ENCODE peak calls at places on chromosomes 13 and 19, in ten cellular contexts. R is activated naive CD4-positive, alpha-beta T cell treated with anti-CD3 and anti-CD28 coated beads for 36 hours; T is Right ventricle myocardium superior; B is skeletal muscle cell; X is HEK293T; F is amygdala; I is mucosa of descending colon; W is IMR-90; E is NCI-H446; P is T-helper 1 cell. J is an unnamed sample.

GRCh38 chr19:1408300-1409203 is 1.2 kb downstream of the DAZAP1 start:
- DNase-seq in P (peak), B (no peak), R (peak), W (peak), E (no peak), X (no peak), T (peak), F (no peak), I (peak), J (no peak)

GRCh38 chr13:73059460-73060250 is 850 bp downstream of the KLF5 start:
- DNase-seq in E (no peak), I (peak), T (peak), F (no peak), B (no peak), W (peak), X (peak), R (peak), P (peak), J (peak)

GRCh38 chr13:21405309-21405708 is 53.8 kb downstream of the ZDHHC20 start:
- DNase-seq in I (no peak), W (no peak), X (no peak), T (no peak), F (no peak), E (no peak), R (no peak), P (no peak), B (no peak), J (no peak)

GRCh38 chr19:51144482-51145045 is 2.5 kb downstream of the SIGLEC7 start:
- DNase-seq in X (no peak), P (no peak), F (no peak), E (no peak), T (no peak), I (peak), W (no peak), B (no peak), R (no peak), J (no peak)

GRCh38 chr19:48342841-48343540 is 17.6 kb downstream of the EMP3 start:
- DNase-seq in E (no peak), W (peak), X (no peak), R (no peak), F (no peak), T (no peak), B (no peak), I (no peak), P (no peak), J (no peak)

GRCh38 chr19:8631425-8631819 is 989 bp downstream of the NFILZ start:
- DNase-seq in T (no peak), I (peak), P (no peak), R (no peak), W (peak), B (no peak), X (no peak), E (no peak), F (no peak), J (no peak)

GRCh38 chr13:33168326-33168960 is 117.1 kb downstream of the STARD13 start:
- DNase-seq in X (no peak), I (no peak), W (no peak), F (no peak), E (no peak), B (no peak), P (no peak), R (no peak), T (no peak), J (no peak)

GRCh38 chr13:23796546-23796945 is 92.7 kb downstream of the MIPEP start:
- DNase-seq in P (no peak), F (no peak), R (no peak), B (peak), T (no peak), W (peak), X (no peak), I (no peak), E (no peak), J (peak)

GRCh38 chr13:95918860-95919259 is 134.3 kb downstream of the UGGT2 start:
- DNase-seq in X (no peak), E (no peak), R (no peak), W (no peak), B (no peak), P (no peak), F (no peak), I (no peak), T (no peak), J (no peak)